ENCODE peak calls at places on chromosomes 3 and 15, in five cellular contexts. T is psoas muscle, K is HCT116, P is thyroid gland, S is uterus. M is an unnamed sample.

GRCh38 chr3:106635271-106635670 is 742.0 kb upstream of the CCDC54 start:
- DNase-seq in T (no peak), K (no peak), P (no peak), S (no peak), M (no peak)

GRCh38 chr15:90866161-90866715 is 2.1 kb upstream of the FURIN start:
- DNase-seq in T (no peak), K (no peak), P (peak; percentile 90), S (no peak), M (no peak)

GRCh38 chr15:43769584-43770228 is 7.1 kb downstream of the ELL3 start:
- DNase-seq in T (no peak), K (no peak), P (peak; percentile 48), S (no peak), M (no peak)

GRCh38 chr3:37625690-37626089 is 236.0 kb upstream of the CTDSPL start:
- DNase-seq in T (no peak), K (no peak), P (no peak), S (no peak), M (no peak)

GRCh38 chr3:10695595-10696285 is 120.3 kb upstream of the SLC6A11 start:
- DNase-seq in T (no peak), K (no peak), P (no peak), S (peak; percentile 38), M (no peak)

GRCh38 chr3:178382388-178383061 is 153.7 kb upstream of the KCNMB2 start:
- DNase-seq in T (no peak), K (no peak), P (no peak), S (no peak), M (no peak)

GRCh38 chr3:9947025-9947995 is 4.9 kb downstream of the PRRT3 start:
- DNase-seq in T (peak; percentile 90), K (peak; percentile 74), P (peak; percentile 86), S (peak; percentile 60), M (no peak)

GRCh38 chr3:155070932-155071387 is 9.2 kb upstream of the MME start:
- DNase-seq in T (no peak), K (no peak), P (no peak), S (no peak), M (no peak)

GRCh38 chr3:160395297-160395696 is 3.7 kb downstream of the IFT80 start:
- DNase-seq in T (no peak), K (no peak), P (peak; percentile 14), S (no peak), M (no peak)

GRCh38 chr3:134607054-134608022 is 43.5 kb downstream of the KY start:
- DNase-seq in T (no peak), K (no peak), P (peak; percentile 73), S (no peak), M (no peak)

GRCh38 chr15:85035980-85036379 is 54.3 kb downstream of the PDE8A start:
- DNase-seq in T (no peak), K (no peak), P (no peak), S (no peak), M (no peak)

GRCh38 chr3:71210257-71211002 is 373.1 kb downstream of the FOXP1 start:
- DNase-seq in T (no peak), K (no peak), P (peak; percentile 46), S (peak; percentile 74), M (no peak)
- TF ChIP-seq CTCF in T (no peak), K (no peak), P (no peak), S (no peak), M (peak; percentile 28)

GRCh38 chr15:80152180-80152895 is 461 bp upstream of the FAH start:
- DNase-seq in T (peak; percentile 99), K (peak; percentile 88), P (peak; percentile 98), S (peak; percentile 99), M (peak; percentile 92)

GRCh38 chr15:80152896-80153876 is at the start of gene FAH:
- DNase-seq in T (peak; percentile 51), K (no peak), P (peak; percentile 82), S (no peak), M (no peak)

GRCh38 chr15:80151148-80151547 is 1.7 kb upstream of the FAH start:
- DNase-seq in T (peak; percentile 65), K (no peak), P (peak; percentile 83), S (no peak), M (no peak)

GRCh38 chr15:80153900-80154299 is 1.1 kb downstream of the FAH start:
- DNase-seq in T (peak; percentile 69), K (no peak), P (no peak), S (no peak), M (no peak)

GRCh38 chr15:80151576-80151975 is 1.2 kb upstream of the FAH start:
- DNase-seq in T (no peak), K (no peak), P (no peak), S (no peak), M (no peak)
- H3K4me3 ChIP-seq in T (peak overlapping the region; percentile 64), K (no peak overlapping the region), P (no peak overlapping the region), S (no peak overlapping the region), M (no peak overlapping the region)

DNA sequence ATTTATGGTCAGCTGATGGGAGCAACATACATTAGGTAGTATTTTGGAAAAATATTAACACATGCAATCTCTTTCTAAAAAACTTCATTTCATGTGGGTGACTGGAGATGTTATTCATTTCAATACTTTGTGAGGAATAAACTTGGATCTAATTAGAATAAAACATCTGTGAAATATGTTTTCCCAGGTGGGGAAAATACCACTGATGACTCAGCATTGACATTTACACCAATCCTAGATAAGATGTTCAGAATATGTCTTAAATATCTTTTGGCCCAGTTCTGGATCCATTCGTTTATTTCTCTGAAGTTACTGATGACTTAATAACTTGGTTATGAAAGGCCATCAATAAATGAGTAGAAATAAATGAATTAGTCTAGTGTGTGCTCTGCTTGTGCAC is 247.6 kb downstream of the CHST2 start:
- DNase-seq in T (no peak), K (no peak), P (no peak), S (no peak), M (no peak)
- TF ChIP-seq CTCF in T (no peak), K (no peak), P (no peak), S (no peak), M (no peak)

DNA sequence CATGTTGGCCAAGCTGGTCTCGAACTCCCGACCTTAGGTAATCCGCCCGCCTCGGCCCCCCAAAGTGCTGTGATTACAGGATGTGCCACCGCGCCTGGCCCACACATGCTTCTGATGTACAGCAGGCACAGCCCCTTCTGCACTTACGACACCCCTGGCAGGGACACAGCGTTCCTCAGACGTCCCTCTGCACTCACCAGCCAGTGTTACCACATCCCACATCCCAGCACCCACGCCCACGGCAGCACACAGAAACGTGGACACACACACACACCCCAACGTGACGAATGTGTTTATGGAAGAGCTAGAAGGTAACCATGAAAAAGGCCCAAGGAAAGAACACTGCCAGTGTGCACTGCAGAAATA is 576 bp upstream of the RPAP1 start:
- DNase-seq in T (peak; percentile 75), K (no peak), P (peak; percentile 9), S (peak; percentile 35), M (no peak)
- H3K4me3 ChIP-seq in T (peak overlapping the region; percentile 99), K (peak overlapping the region; percentile 98), P (no peak overlapping the region), S (peak overlapping the region; percentile 73), M (peak overlapping the region; percentile 100)

DNA sequence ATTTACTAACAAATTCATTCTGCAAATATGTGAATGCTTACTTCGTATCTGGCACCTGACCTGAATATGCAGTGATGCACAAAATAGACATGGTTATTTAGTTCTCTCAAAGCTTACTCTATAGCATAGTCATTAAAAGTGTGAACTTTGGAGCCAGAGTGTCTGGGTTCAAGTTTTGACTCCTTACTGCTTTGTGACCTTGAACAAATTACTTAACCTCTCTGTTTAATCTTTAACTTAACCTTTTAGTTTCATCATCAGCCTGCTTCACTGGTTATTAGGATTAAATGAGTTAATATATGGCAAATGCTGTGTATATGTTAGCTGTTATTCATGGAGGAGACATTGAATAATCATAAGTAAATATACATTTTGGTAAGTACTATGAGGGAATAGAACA is 12.1 kb upstream of the MGA start:
- DNase-seq in T (no peak), K (no peak), P (no peak), S (no peak), M (no peak)
- TF ChIP-seq CTCF in T (no peak), K (no peak), P (no peak), S (no peak), M (no peak)